ENCODE peak calls at places on chromosome 9, in six cellular contexts. D, I, O, L, C and N are unnamed samples.

GRCh38 chr9:801399-802071 is 40.0 kb upstream of the DMRT1 start:
- DNase-seq in D (peak), I (peak), C (no peak), O (no peak), L (no peak), N (peak)

GRCh38 chr9:133656211-133657119 is 20.3 kb downstream of the DBH start:
- DNase-seq in L (no peak), C (no peak), D (no peak), O (no peak), I (no peak), N (no peak)

GRCh38 chr9:85212209-85212608 is 529.5 kb downstream of the AGTPBP1 start:
- DNase-seq in O (no peak), I (peak), L (no peak), C (peak), D (no peak), N (peak)

GRCh38 chr9:124256517-124257069 is 1.2 kb upstream of the NEK6 start:
- DNase-seq in L (no peak), D (peak), O (no peak), I (peak), C (peak), N (no peak)

GRCh38 chr9:14283276-14283675 is 30.7 kb downstream of the NFIB start:
- DNase-seq in O (no peak), L (no peak), I (no peak), D (peak), C (no peak), N (no peak)

GRCh38 chr9:16704096-16704488 is 166.4 kb downstream of the BNC2 start:
- DNase-seq in O (no peak), D (no peak), L (no peak), I (peak), C (peak), N (no peak)

GRCh38 chr9:101668466-101668865 is 70.0 kb downstream of the GRIN3A start:
- DNase-seq in C (no peak), O (no peak), D (no peak), I (no peak), L (no peak), N (no peak)

GRCh38 chr9:134175808-134176598 is 11.6 kb upstream of the RNU6ATAC start:
- DNase-seq in L (no peak), D (no peak), C (no peak), I (no peak), O (no peak), N (no peak)

GRCh38 chr9:13049223-13049622 is 230.3 kb downstream of the MPDZ start:
- DNase-seq in L (no peak), C (no peak), O (no peak), I (no peak), D (no peak), N (no peak)

GRCh38 chr9:89750117-89750551 is 145.3 kb downstream of the GADD45G start:
- DNase-seq in L (no peak), I (no peak), D (no peak), O (peak), C (no peak), N (no peak)

GRCh38 chr9:138100711-138101349 is 223.2 kb downstream of the CACNA1B start:
- DNase-seq in C (no peak), O (no peak), I (no peak), D (no peak), L (no peak), N (no peak)

GRCh38 chr9:90915693-90916092 is 114.1 kb downstream of the SYK start:
- DNase-seq in D (peak), C (peak), I (peak), L (no peak), O (peak), N (no peak)

GRCh38 chr9:33878691-33879366 is 61.9 kb downstream of the UBE2R2 start:
- DNase-seq in O (no peak), D (no peak), C (no peak), I (no peak), L (no peak), N (no peak)

GRCh38 chr9:89466451-89467277 is 31.2 kb downstream of the SEMA4D start:
- DNase-seq in D (no peak), L (no peak), O (no peak), I (no peak), C (peak), N (no peak)

GRCh38 chr9:95862343-95862742 is 13.1 kb upstream of the ERCC6L2 start:
- DNase-seq in C (no peak), I (no peak), O (no peak), L (no peak), D (no peak), N (no peak)

GRCh38 chr9:130060296-130060695 is 6.6 kb downstream of the GPR107 start:
- DNase-seq in O (no peak), I (no peak), L (no peak), D (no peak), C (no peak), N (no peak)

GRCh38 chr9:130835441-130836298 is 616 bp downstream of the ABL1 start:
- DNase-seq in O (peak), C (peak), I (peak), D (peak), L (peak), N (peak)

GRCh38 chr9:69945671-69946141 is 97.9 kb upstream of the MAMDC2 start:
- DNase-seq in L (no peak), O (peak), C (no peak), I (peak), D (peak), N (no peak)

GRCh38 chr9:69181908-69182353 is 7.9 kb downstream of the TJP2 start:
- DNase-seq in C (no peak), L (no peak), D (no peak), I (no peak), O (peak), N (no peak)

GRCh38 chr9:79572032-79572890 is 496 bp downstream of the TLE4 start:
- DNase-seq in C (peak), L (no peak), I (peak), O (peak), D (peak), N (peak)

GRCh38 chr9:115391166-115391825 is 273.3 kb upstream of the TNC start:
- DNase-seq in L (no peak), O (no peak), D (no peak), C (no peak), I (peak), N (no peak)

GRCh38 chr9:16033253-16033652 is 480.4 kb downstream of the CCDC171 start:
- DNase-seq in C (no peak), I (no peak), O (no peak), L (no peak), D (no peak), N (no peak)